ENCODE peak calls at places on chromosomes 2 and 18, in ten cellular contexts. N is Daoy; T is SHP77 treated with DMSO at 0.1 percent for 48 hours; O is MM.1S; Q is substantia nigra; I is stimulated activated CD4-positive, alpha-beta T cell treated with anti-CD3 and anti-CD28 coated beads, Interleukin-4, amount 100 ng/mL, for 24 hours; B is esophagus squamous epithelium; F is midbrain; P is endodermal cell; U is natural killer cell treated with Interleukin-12 subunit alpha and Interleukin-12 subunit beta and Interleukin-15 and Interleukin-18, amount 100 ng/mL, for 72 hours. A is an unnamed sample.

GRCh38 chr2:213216461-213216860 is 65.0 kb upstream of the IKZF2 start:
- DNase-seq in U (no peak), Q (no peak), O (no peak), T (no peak), I (no peak), P (no peak), B (no peak), N (no peak), F (no peak), A (no peak)

GRCh38 chr2:25310965-25311865 is 30.5 kb downstream of the DNMT3A start:
- DNase-seq in I (no peak), Q (peak), F (peak), B (no peak), O (no peak), T (peak), N (no peak), P (peak), U (no peak), A (no peak)

GRCh38 chr2:85887566-85888019 is 1.2 kb downstream of the ST3GAL5 start:
- DNase-seq in Q (peak), T (peak), B (peak), I (peak), O (peak), F (peak), U (no peak), N (peak), P (peak), A (peak)

GRCh38 chr18:49013961-49014604 is 63.3 kb upstream of the SMAD7 start:
- DNase-seq in U (peak), T (no peak), P (peak), O (no peak), N (peak), F (no peak), B (no peak), Q (no peak), I (no peak), A (no peak)

GRCh38 chr18:62784966-62785413 is 69.6 kb downstream of the PHLPP1 start:
- DNase-seq in T (no peak), P (no peak), N (peak), B (no peak), Q (peak), F (peak), I (no peak), O (no peak), U (no peak), A (no peak)

GRCh38 chr2:3264010-3264744 is 113.4 kb downstream of the EIPR1 start:
- DNase-seq in O (no peak), B (no peak), T (no peak), F (no peak), I (no peak), U (no peak), P (no peak), N (no peak), Q (no peak), A (no peak)

GRCh38 chr2:178324072-178324471 is 126.9 kb downstream of the PRKRA start:
- DNase-seq in Q (no peak), N (no peak), T (no peak), O (no peak), U (no peak), B (no peak), I (no peak), P (no peak), F (no peak), A (no peak)

GRCh38 chr2:78977661-78978145 is 47.8 kb upstream of the REG3G start:
- DNase-seq in N (no peak), P (no peak), U (no peak), Q (no peak), B (no peak), I (no peak), T (no peak), O (peak), F (no peak), A (no peak)

GRCh38 chr2:105144941-105145300 is 96.6 kb upstream of the GPR45 start:
- DNase-seq in Q (no peak), N (no peak), I (no peak), F (no peak), O (no peak), U (no peak), P (no peak), T (no peak), B (no peak), A (no peak)

GRCh38 chr18:76931171-76931570 is 108.8 kb downstream of the ZNF236 start:
- DNase-seq in B (no peak), U (no peak), O (no peak), N (no peak), I (no peak), P (no peak), F (no peak), Q (no peak), T (no peak), A (no peak)

GRCh38 chr2:15905986-15906491 is 34.3 kb upstream of the MYCN start:
- DNase-seq in N (no peak), P (no peak), O (no peak), Q (no peak), B (no peak), T (no peak), I (no peak), U (no peak), F (no peak), A (no peak)

GRCh38 chr2:120846406-120847095 is 110.9 kb downstream of the GLI2 start:
- DNase-seq in O (no peak), B (no peak), T (no peak), Q (no peak), P (no peak), U (peak), N (no peak), I (no peak), F (no peak), A (no peak)

GRCh38 chr2:9703085-9703641 is 72.4 kb upstream of the YWHAQ start:
- DNase-seq in O (no peak), U (peak), T (no peak), N (peak), F (no peak), P (peak), I (peak), Q (no peak), B (no peak), A (peak)

GRCh38 chr2:207953354-207953753 is 72.0 kb downstream of the PLEKHM3 start:
- DNase-seq in P (no peak), U (no peak), F (no peak), N (no peak), T (no peak), O (no peak), Q (no peak), I (no peak), B (no peak), A (no peak)

GRCh38 chr18:35736696-35737095 is 155.2 kb downstream of the GALNT1 start:
- DNase-seq in O (no peak), B (no peak), F (no peak), I (no peak), T (no peak), U (no peak), Q (no peak), P (no peak), N (no peak), A (no peak)

GRCh38 chr2:96146881-96147592 is 1.8 kb upstream of the DUSP2 start:
- DNase-seq in F (no peak), I (no peak), O (no peak), Q (no peak), U (peak), B (no peak), P (peak), N (peak), T (no peak), A (no peak)

A was measured in activated naive CD4-positive, alpha-beta T cell treated with anti-CD3 and anti-CD28 coated beads, Interleukin-2, amount 50 U/mL, for 16 hours.